ENCODE peak calls at places on chromosomes 16 and 17, in four cellular contexts. F is heart left ventricle; Z is NCI-H345; B is stimulated activated CD8-positive, alpha-beta memory T cell treated with anti-CD3 and anti-CD28 coated beads, Interleukin-4, amount 100 ng/mL, for 4 hours. W is an unnamed sample.

GRCh38 chr16:86982912-86983311 is 334.3 kb downstream of the C16orf95 start:
- DNase-seq in Z (no peak), B (no peak), F (no peak), W (no peak)

GRCh38 chr16:31010539-31010938 is at the start of gene STX1B:
- DNase-seq in Z (peak; percentile 64), B (no peak), F (no peak), W (peak; percentile 32)

GRCh38 chr17:50256826-50257573 is 17.3 kb upstream of the TMEM92 start:
- DNase-seq in Z (no peak), F (no peak), B (no peak), W (no peak)

GRCh38 chr17:17119533-17119932 is 77.3 kb downstream of the MPRIP start:
- DNase-seq in F (peak; percentile 35), B (peak; percentile 26), Z (no peak), W (no peak)

GRCh38 chr16:57480127-57480753 is 6.1 kb downstream of the DOK4 start:
- DNase-seq in Z (no peak), B (no peak), F (peak; percentile 60), W (no peak)

GRCh38 chr16:88681709-88682451 is 4.4 kb downstream of the SNAI3 start:
- DNase-seq in F (peak; percentile 59), B (no peak), Z (no peak), W (no peak)

GRCh38 chr16:58638148-58639036 is 8.8 kb upstream of the CNOT1 start:
- DNase-seq in Z (no peak), B (no peak), F (peak; percentile 52), W (no peak)

GRCh38 chr16:57540906-57541753 is 1.3 kb upstream of the ADGRG5 start:
- DNase-seq in F (no peak), B (no peak), Z (no peak), W (peak; percentile 12)

GRCh38 chr17:43723697-43724359 is 34.8 kb downstream of the SOST start:
- DNase-seq in B (no peak), Z (no peak), F (peak; percentile 67), W (no peak)

GRCh38 chr17:65283704-65284103 is 146.5 kb downstream of the RGS9 start:
- DNase-seq in Z (no peak), F (no peak), B (no peak), W (no peak)

GRCh38 chr16:22693670-22694340 is 120.2 kb upstream of the HS3ST2 start:
- DNase-seq in B (no peak), Z (no peak), F (no peak), W (no peak)

GRCh38 chr17:63543822-63544420 is 6.4 kb upstream of the DCAF7 start:
- DNase-seq in F (no peak), B (no peak), Z (no peak), W (no peak)

GRCh38 chr17:42518046-42518754 is 17.8 kb upstream of the NAGLU start:
- DNase-seq in Z (no peak), B (no peak), F (peak; percentile 88), W (no peak)

GRCh38 chr17:82974136-82974952 is 105.1 kb upstream of the METRNL start:
- DNase-seq in F (no peak), Z (no peak), B (no peak), W (no peak)

GRCh38 chr16:4393243-4393606 is 21.6 kb downstream of the VASN start:
- DNase-seq in B (no peak), Z (no peak), F (peak; percentile 36), W (no peak)

GRCh38 chr17:31320791-31321190 is 631 bp downstream of the EVI2A start:
- DNase-seq in F (no peak), B (no peak), Z (no peak), W (no peak)

GRCh38 chr17:74870512-74870911 is 2.3 kb downstream of the FDXR start:
- DNase-seq in F (no peak), B (no peak), Z (no peak), W (no peak)

GRCh38 chr16:84481051-84481735 is 23.3 kb downstream of the MEAK7 start:
- DNase-seq in B (no peak), F (no peak), Z (no peak), W (no peak)

GRCh38 chr17:43917348-43918025 is 10.2 kb upstream of the MPP2 start:
- DNase-seq in Z (no peak), F (peak; percentile 47), B (no peak), W (no peak)

GRCh38 chr16:77553130-77553529 is 118.3 kb upstream of the ADAMTS18 start:
- DNase-seq in Z (no peak), B (no peak), F (no peak), W (peak; percentile 39)

GRCh38 chr16:68267612-68268405 is 3.5 kb downstream of the SLC7A6 start:
- DNase-seq in F (no peak), B (no peak), Z (peak; percentile 39), W (peak; percentile 66)

GRCh38 chr17:75317671-75318070 is 28.4 kb upstream of the SLC25A19 start:
- DNase-seq in B (no peak), F (no peak), Z (no peak), W (no peak)

GRCh38 chr17:33154869-33155455 is 138.1 kb downstream of the ASIC2 start:
- DNase-seq in Z (no peak), B (no peak), F (no peak), W (no peak)

GRCh38 chr16:20147091-20147490 is 73.4 kb upstream of the GPR139 start:
- DNase-seq in B (no peak), F (no peak), Z (no peak), W (no peak)

GRCh38 chr17:17300624-17301568 is 2.3 kb upstream of the NT5M start:
- DNase-seq in F (peak; percentile 53), B (no peak), Z (no peak), W (no peak)